ENCODE peak calls at places on chromosomes 16 and 17, in ten cellular contexts. Z is Peyer's patch, S is spleen, J is tibial nerve, A is K562, P is gastrocnemius medialis, F is transverse colon, C is esophagus squamous epithelium, L is IMR-90, O is body of pancreas. R is an unnamed sample.
A peak's percentile ranks its signal among the peaks of the same experiment; 100 is the strongest.

GRCh38 chr16:77788196-77789084 is at the start of gene VAT1L:
- DNase-seq in Z (no peak), J (no peak), P (no peak), C (no peak), A (no peak), O (no peak), F (no peak), L (peak; percentile 63), S (no peak), R (no peak)

GRCh38 chr17:31674305-31674704 is 184.7 kb downstream of the COPRS start:
- DNase-seq in S (no peak), J (no peak), O (no peak), P (no peak), F (no peak), A (no peak), L (peak; percentile 50), Z (no peak), C (no peak), R (no peak)

GRCh38 chr17:38324732-38325131 is 19.0 kb downstream of the GPR179 start:
- DNase-seq in O (no peak), L (no peak), P (no peak), A (no peak), S (no peak), F (no peak), C (no peak), J (no peak), Z (no peak), R (no peak)

GRCh38 chr16:72400257-72401078 is 228.5 kb upstream of the PMFBP1 start:
- DNase-seq in J (peak; percentile 66), O (peak; percentile 48), Z (peak; percentile 54), P (no peak), A (peak; percentile 52), L (peak; percentile 62), F (peak; percentile 24), C (no peak), S (no peak), R (no peak)

GRCh38 chr17:40551874-40552768 is 13.2 kb downstream of the CCR7 start:
- DNase-seq in C (no peak), Z (peak; percentile 51), O (peak; percentile 55), F (peak; percentile 21), P (no peak), A (no peak), S (peak; percentile 68), J (peak; percentile 73), L (peak; percentile 99), R (peak; percentile 86)

GRCh38 chr17:2707721-2708584 is 3.6 kb downstream of the CLUH start:
- DNase-seq in A (peak; percentile 42), P (peak; percentile 88), S (peak; percentile 76), J (no peak), F (peak; percentile 35), O (peak; percentile 65), C (no peak), L (no peak), Z (no peak), R (peak; percentile 74)

GRCh38 chr17:48162946-48163506 is 55.5 kb downstream of the SNX11 start:
- DNase-seq in S (no peak), L (no peak), Z (peak; percentile 58), F (peak; percentile 11), P (no peak), J (no peak), A (no peak), O (peak; percentile 66), C (no peak), R (no peak)

GRCh38 chr17:28466521-28467048 is 6.9 kb upstream of the SLC13A2 start:
- DNase-seq in C (no peak), J (no peak), A (peak; percentile 36), F (no peak), L (no peak), P (no peak), O (no peak), S (no peak), Z (no peak), R (no peak)

GRCh38 chr16:83549836-83550569 is 257.8 kb upstream of the HSBP1 start:
- DNase-seq in S (no peak), Z (no peak), P (no peak), J (no peak), A (no peak), L (no peak), F (no peak), O (no peak), C (no peak), R (no peak)

GRCh38 chr17:79892457-79893236 is 53.4 kb upstream of the CBX4 start:
- DNase-seq in C (no peak), J (no peak), Z (peak; percentile 88), A (no peak), P (no peak), F (peak; percentile 87), S (peak; percentile 30), L (no peak), O (no peak), R (peak; percentile 32)

GRCh38 chr16:13795131-13795530 is 124.8 kb upstream of the ERCC4 start:
- DNase-seq in O (no peak), Z (no peak), J (no peak), A (no peak), F (no peak), C (no peak), S (no peak), L (no peak), P (no peak), R (no peak)

GRCh38 chr16:14302031-14302398 is 230.9 kb downstream of the MRTFB start:
- DNase-seq in P (peak; percentile 52), O (peak; percentile 75), Z (peak; percentile 55), C (no peak), A (peak; percentile 87), J (no peak), F (peak; percentile 59), L (peak; percentile 60), S (no peak), R (peak; percentile 79)

GRCh38 chr17:30238387-30239088 is 3.0 kb upstream of the SLC6A4 start:
- DNase-seq in S (peak; percentile 57), Z (no peak), O (no peak), J (no peak), L (no peak), F (no peak), C (no peak), A (peak; percentile 49), P (no peak), R (no peak)

GRCh38 chr17:72618018-72618509 is 474.4 kb downstream of the SLC39A11 start:
- DNase-seq in Z (peak; percentile 94), F (peak; percentile 94), A (no peak), P (no peak), S (no peak), L (no peak), O (peak; percentile 63), C (no peak), J (no peak), R (no peak)

GRCh38 chr16:740764-741505 is at the start of gene CIAO3:
- DNase-seq in O (peak; percentile 91), P (peak; percentile 75), L (peak; percentile 89), C (no peak), A (peak; percentile 94), J (peak; percentile 66), Z (peak; percentile 93), S (peak; percentile 97), F (peak; percentile 91), R (peak; percentile 94)

GRCh38 chr16:741986-742629 is 1.3 kb upstream of the CIAO3 start:
- DNase-seq in C (no peak), A (no peak), J (no peak), S (peak; percentile 71), Z (no peak), L (no peak), O (no peak), F (no peak), P (no peak), R (no peak)

GRCh38 chr16:746637-747036 is 5.8 kb upstream of the CIAO3 start:
- DNase-seq in L (no peak), P (no peak), A (no peak), C (no peak), J (no peak), Z (no peak), O (no peak), F (no peak), S (no peak), R (no peak)

GRCh38 chr16:745739-746138 is 4.9 kb upstream of the CIAO3 start:
- DNase-seq in P (no peak), Z (no peak), F (no peak), S (peak; percentile 78), A (peak; percentile 90), J (no peak), C (no peak), L (no peak), O (no peak), R (no peak)

DNA sequence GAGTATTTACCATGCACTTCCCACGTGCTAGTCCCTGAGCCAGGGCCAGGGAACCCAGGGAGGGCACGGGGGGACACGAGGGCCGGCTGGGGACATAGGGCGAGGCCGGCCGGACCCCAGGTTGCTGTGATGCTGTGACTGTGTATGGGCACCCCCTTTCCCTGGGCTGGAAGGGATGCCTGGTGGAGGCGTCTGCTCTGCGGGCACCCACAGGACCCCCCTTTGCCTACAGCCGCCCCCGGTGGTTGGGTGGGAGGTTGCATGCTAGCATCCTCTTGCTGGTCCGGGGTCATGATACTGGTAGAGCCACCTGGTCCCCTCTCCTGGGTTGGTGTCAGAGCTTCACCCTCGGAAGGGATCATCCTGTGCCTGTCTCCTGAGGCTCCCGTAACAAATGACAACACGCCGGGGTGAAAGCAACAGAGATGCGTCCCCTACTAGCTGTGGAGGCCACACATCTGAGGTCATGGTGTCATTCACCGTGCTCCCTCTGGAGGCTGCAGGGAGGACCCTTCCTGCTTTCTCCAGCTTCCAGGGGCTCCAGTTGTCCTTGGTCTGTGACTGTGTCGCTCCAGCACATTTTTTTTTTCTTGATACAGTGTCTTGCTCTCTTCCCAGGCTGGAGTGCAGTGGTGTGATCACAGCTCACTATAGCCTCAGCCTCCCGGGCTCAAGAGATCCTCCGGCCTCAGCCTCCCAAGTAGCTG is 3.1 kb upstream of the CIAO3 start:
- DNase-seq in Z (no peak), P (no peak), O (no peak), A (peak; percentile 36), S (peak; percentile 75), J (no peak), F (no peak), L (no peak), C (no peak), R (no peak)
- H3K27me3 ChIP-seq in Z (no peaks in the 10 kb centered on the region), P (peaks cover 5% of the 10 kb centered on the region), O (no peaks in the 10 kb centered on the region), A (no peaks in the 10 kb centered on the region), S (peaks cover 9% of the 10 kb centered on the region), J (no peaks in the 10 kb centered on the region), F (peaks cover 8% of the 10 kb centered on the region), L (no peaks in the 10 kb centered on the region), C (no peaks in the 10 kb centered on the region), R (no peaks in the 10 kb centered on the region)

GRCh38 chr16:22050963-22051362 is 41.4 kb upstream of the VWA3A start:
- DNase-seq in O (no peak), L (no peak), C (no peak), F (no peak), J (no peak), A (no peak), S (no peak), Z (no peak), P (no peak), R (no peak)
- TF ChIP-seq POLR2A in O (no peak), L (no peak), C (no peak), F (no peak), J (no peak), A (no peak), S (no peak), Z (no peak), P (no peak), R (no peak)

GRCh38 chr16:11142951-11143740 is 112.9 kb downstream of the SOCS1 start:
- DNase-seq in L (no peak), O (no peak), C (no peak), Z (no peak), J (no peak), P (no peak), S (no peak), A (no peak), F (no peak), R (no peak)
- H3K27me3 ChIP-seq in L (no peaks in the 10 kb centered on the region), O (no peaks in the 10 kb centered on the region), C (no peaks in the 10 kb centered on the region), Z (no peaks in the 10 kb centered on the region), J (no peaks in the 10 kb centered on the region), P (no peaks in the 10 kb centered on the region), S (no peaks in the 10 kb centered on the region), A (no peaks in the 10 kb centered on the region), F (no peaks in the 10 kb centered on the region), R (no peaks in the 10 kb centered on the region)

GRCh38 chr16:641326-642188 is at the start of gene MCRIP2:
- DNase-seq in C (no peak), L (peak; percentile 61), J (peak; percentile 59), Z (peak; percentile 94), F (peak; percentile 93), S (peak; percentile 94), P (peak; percentile 76), O (peak; percentile 92), A (peak; percentile 90), R (peak; percentile 91)
- TF ChIP-seq POLR2A in C (no peak), L (peak; percentile 24), J (peak; percentile 36), Z (peak; percentile 71), F (peak; percentile 81), S (no peak), P (peak; percentile 96), O (peak; percentile 79), A (peak; percentile 80), R (peak; percentile 41)